ENCODE peak calls at places on chromosomes 1 and 21, in seven cellular contexts. H, L, M, P, D, Z and F are unnamed samples.
A peak's percentile ranks its signal among the peaks of the same experiment; 100 is the strongest.

GRCh38 chr1:220685879-220686278 is 4.3 kb upstream of the C1orf115 start:
- DNase-seq in P (no peak), H (peak; percentile 53), M (peak; percentile 29), D (no peak), L (peak; percentile 53), Z (no peak), F (no peak)

GRCh38 chr1:53702287-53702805 is 36.6 kb downstream of the GLIS1 start:
- DNase-seq in D (no peak), M (no peak), L (no peak), H (no peak), P (no peak), Z (no peak), F (no peak)

GRCh38 chr1:24567792-24568388 is 12.0 kb downstream of the NCMAP start:
- DNase-seq in L (peak; percentile 73), D (no peak), M (no peak), P (no peak), H (peak; percentile 92), Z (no peak), F (peak; percentile 10)

GRCh38 chr1:93111065-93111464 is 32.0 kb downstream of the MTF2 start:
- DNase-seq in H (no peak), L (no peak), D (no peak), P (no peak), M (no peak), Z (no peak), F (no peak)

GRCh38 chr1:33918368-33918767 is 54.5 kb downstream of the HMGB4 start:
- DNase-seq in P (no peak), D (no peak), H (no peak), Z (no peak), L (no peak), M (no peak), F (peak; percentile 2)

GRCh38 chr1:240019524-240019923 is 72.2 kb upstream of the FMN2 start:
- DNase-seq in M (no peak), L (no peak), D (no peak), Z (no peak), P (no peak), H (no peak), F (no peak)

GRCh38 chr1:63643926-63644325 is 50.7 kb downstream of the PGM1 start:
- DNase-seq in D (no peak), M (no peak), Z (no peak), H (no peak), L (no peak), P (no peak), F (no peak)

GRCh38 chr1:48115835-48116234 is 106.7 kb upstream of the SLC5A9 start:
- DNase-seq in Z (no peak), L (no peak), P (no peak), M (no peak), H (peak; percentile 91), D (no peak), F (no peak)

GRCh38 chr1:88327391-88328267 is 356.4 kb upstream of the PKN2 start:
- DNase-seq in D (no peak), L (peak; percentile 51), M (peak; percentile 76), H (peak; percentile 64), P (no peak), Z (no peak), F (peak; percentile 33)

GRCh38 chr1:21725738-21726392 is 56.7 kb upstream of the RAP1GAP start:
- DNase-seq in M (no peak), L (no peak), D (no peak), P (no peak), Z (no peak), H (no peak), F (no peak)

GRCh38 chr1:102107441-102107840 is 110.7 kb upstream of the OLFM3 start:
- DNase-seq in P (no peak), M (no peak), L (no peak), H (no peak), D (no peak), Z (no peak), F (no peak)

GRCh38 chr1:115929846-115930245 is 46.5 kb upstream of the SLC22A15 start:
- DNase-seq in L (no peak), H (no peak), D (peak; percentile 65), Z (no peak), P (no peak), M (no peak), F (peak; percentile 18)

GRCh38 chr1:31714442-31715096 is 10.8 kb upstream of the COL16A1 start:
- DNase-seq in D (peak; percentile 76), H (peak; percentile 39), L (peak; percentile 69), Z (peak; percentile 67), M (no peak), P (no peak), F (peak; percentile 48)
- TF ChIP-seq CTCF in D (peak; percentile 59), H (peak; percentile 77), L (peak; percentile 56), Z (peak; percentile 66), M (peak; percentile 71), P (peak; percentile 38), F (peak; percentile 60)

GRCh38 chr21:45439901-45440461 is 35.0 kb downstream of the COL18A1 start:
- DNase-seq in D (no peak), P (no peak), L (no peak), Z (no peak), M (no peak), H (no peak), F (no peak)

GRCh38 chr21:45440736-45441350 is 35.9 kb downstream of the COL18A1 start:
- DNase-seq in H (no peak), Z (no peak), M (no peak), P (no peak), L (no peak), D (no peak), F (no peak)

GRCh38 chr21:45441431-45442255 is 36.7 kb downstream of the COL18A1 start:
- DNase-seq in L (no peak), H (no peak), D (no peak), Z (no peak), P (no peak), M (no peak), F (no peak)

GRCh38 chr21:45438391-45439145 is 33.6 kb downstream of the COL18A1 start:
- DNase-seq in M (no peak), P (no peak), D (no peak), H (no peak), L (no peak), Z (no peak), F (no peak)

GRCh38 chr21:45439171-45439872 is 34.4 kb downstream of the COL18A1 start:
- DNase-seq in M (peak; percentile 50), D (peak; percentile 95), Z (peak; percentile 91), P (no peak), L (peak; percentile 78), H (peak; percentile 59), F (peak; percentile 87)
- H3K4me3 ChIP-seq in M (no peak overlapping the region), D (no peak overlapping the region), Z (no peak overlapping the region), P (no peak overlapping the region), L (no peak overlapping the region), H (peak overlapping the region; percentile 5), F (no peak overlapping the region)

GRCh38 chr1:91645031-91645430 is 144.4 kb downstream of the CDC7 start:
- DNase-seq in M (no peak), H (no peak), Z (no peak), L (no peak), P (no peak), D (no peak), F (no peak)
- TF ChIP-seq MAX in M (no peak), H (no peak), Z (no peak), L (no peak), P (no peak), D (no peak), F (no peak)

GRCh38 chr1:82775402-82776000 is 974.8 kb downstream of the ADGRL2 start:
- DNase-seq in P (no peak), H (peak; percentile 3), D (peak; percentile 34), Z (peak; percentile 45), L (peak; percentile 49), M (peak; percentile 6), F (peak; percentile 61)
- TF ChIP-seq CTCF in P (peak; percentile 28), H (peak; percentile 49), D (peak; percentile 68), Z (peak; percentile 73), L (peak; percentile 27), M (peak; percentile 82), F (peak; percentile 75)

DNA sequence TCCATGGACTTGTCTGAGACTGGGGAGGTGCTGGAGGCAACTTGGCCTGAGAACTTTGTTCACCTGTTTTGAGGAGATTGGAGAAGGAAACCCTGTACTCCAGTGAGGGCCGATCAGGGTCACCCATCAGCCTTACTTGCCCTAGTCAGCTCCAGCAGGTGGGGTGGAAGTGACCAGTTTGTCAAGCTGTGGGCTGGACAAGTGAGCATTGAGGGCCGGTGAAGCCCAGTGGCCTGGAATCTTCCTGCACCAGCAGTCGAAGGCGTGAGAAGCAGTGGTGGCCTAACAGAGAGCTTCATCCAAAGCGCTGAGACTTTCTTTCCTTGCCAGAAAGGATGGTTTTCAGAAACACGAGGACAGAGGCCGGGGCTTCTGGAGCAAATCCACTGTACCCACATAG is 9.6 kb downstream of the SLC37A1 start:
- DNase-seq in D (no peak), P (no peak), M (no peak), Z (no peak), H (no peak), L (no peak), F (no peak)
- H3K4me3 ChIP-seq in D (no peak overlapping the region), P (no peak overlapping the region), M (no peak overlapping the region), Z (no peak overlapping the region), H (no peak overlapping the region), L (no peak overlapping the region), F (no peak overlapping the region)